ENCODE peak calls at places on chromosomes 13 and 19, in four cellular contexts. N, Q, E and T are unnamed samples.

GRCh38 chr13:38866649-38867048 is 124.0 kb downstream of the STOML3 start:
- DNase-seq in N (no peak), Q (no peak), E (no peak), T (no peak)

GRCh38 chr13:25722893-25723292 is 328.9 kb downstream of the SHISA2 start:
- DNase-seq in N (no peak), Q (no peak), E (no peak), T (no peak)

GRCh38 chr19:35767288-35768081 is 7.9 kb upstream of the ARHGAP33 start:
- DNase-seq in N (no peak), Q (no peak), E (no peak), T (no peak)

GRCh38 chr19:10079031-10079453 is 7.1 kb upstream of the SHFL start:
- DNase-seq in N (no peak), Q (no peak), E (no peak), T (no peak)

GRCh38 chr13:102312841-102313240 is 89.0 kb downstream of the FGF14 start:
- DNase-seq in N (no peak), Q (no peak), E (no peak), T (no peak)

GRCh38 chr13:51729853-51730553 is 74.0 kb downstream of the DHRS12 start:
- DNase-seq in N (peak), Q (no peak), E (no peak), T (peak)

GRCh38 chr19:14556662-14557188 is 15.1 kb downstream of the NDUFB7 start:
- DNase-seq in N (peak), Q (peak), E (peak), T (no peak)

GRCh38 chr19:13881692-13882418 is 4.9 kb downstream of the NANOS3 start:
- DNase-seq in N (peak), Q (no peak), E (no peak), T (no peak)

GRCh38 chr13:111393221-111393790 is 72.9 kb downstream of the TEX29 start:
- DNase-seq in N (peak), Q (no peak), E (peak), T (peak)

GRCh38 chr19:18780631-18781030 is 10.5 kb downstream of the COMP start:
- DNase-seq in N (no peak), Q (no peak), E (no peak), T (no peak)

GRCh38 chr19:1113278-1113985 is 9.6 kb downstream of the GPX4 start:
- DNase-seq in N (peak), Q (peak), E (peak), T (peak)

GRCh38 chr13:91126806-91127205 is 220.7 kb upstream of the MIR17HG start:
- DNase-seq in N (no peak), Q (no peak), E (no peak), T (no peak)

GRCh38 chr13:108226184-108226583 is 8.0 kb downstream of the ABHD13 start:
- DNase-seq in N (no peak), Q (no peak), E (no peak), T (no peak)

GRCh38 chr19:47056416-47056815 is 8.0 kb upstream of the TMEM160 start:
- DNase-seq in N (no peak), Q (no peak), E (no peak), T (no peak)

GRCh38 chr13:23610966-23611486 is 40.8 kb downstream of the TNFRSF19 start:
- DNase-seq in N (no peak), Q (no peak), E (no peak), T (no peak)

GRCh38 chr19:42088471-42089190 is 12.7 kb downstream of the ZNF574 start:
- DNase-seq in N (no peak), Q (no peak), E (no peak), T (no peak)

GRCh38 chr13:113967729-113968462 is 6.0 kb downstream of the C13orf46 start:
- DNase-seq in N (no peak), Q (peak), E (no peak), T (no peak)

GRCh38 chr19:18297308-18297707 is 15.9 kb upstream of the JUND start:
- DNase-seq in N (no peak), Q (no peak), E (no peak), T (no peak)

GRCh38 chr13:49300716-49301589 is 53.2 kb downstream of the CDADC1 start:
- DNase-seq in N (no peak), Q (peak), E (peak), T (no peak)

GRCh38 chr19:9406798-9407352 is 28.5 kb downstream of the ZNF266 start:
- DNase-seq in N (peak), Q (peak), E (peak), T (peak)

GRCh38 chr19:40797166-40797962 is 1.6 kb upstream of the EGLN2 start:
- DNase-seq in N (no peak), Q (no peak), E (no peak), T (no peak)

GRCh38 chr13:113670541-113670940 is 3.5 kb downstream of the GRK1 start:
- DNase-seq in N (no peak), Q (peak), E (no peak), T (peak)

GRCh38 chr19:33998739-33999345 is 173.5 kb upstream of the LSM14A start:
- DNase-seq in N (no peak), Q (no peak), E (no peak), T (no peak)

GRCh38 chr19:16585808-16586476 is 13.7 kb upstream of the SLC35E1 start:
- DNase-seq in N (no peak), Q (no peak), E (no peak), T (no peak)

GRCh38 chr19:56637976-56638555 is 4.9 kb upstream of the SMIM17 start:
- DNase-seq in N (peak), Q (peak), E (peak), T (no peak)

GRCh38 chr19:57812201-57812600 is 2.5 kb downstream of the ZNF552 start:
- DNase-seq in N (no peak), Q (no peak), E (no peak), T (no peak)

GRCh38 chr19:42178791-42179500 is 38.5 kb downstream of the DEDD2 start:
- DNase-seq in N (no peak), Q (no peak), E (no peak), T (no peak)

GRCh38 chr13:114112231-114112825 is 20.1 kb downstream of the RASA3 start:
- DNase-seq in N (no peak), Q (peak), E (no peak), T (no peak)

GRCh38 chr13:110351636-110352420 is 44.7 kb downstream of the COL4A2 start:
- DNase-seq in N (no peak), Q (no peak), E (no peak), T (peak)

GRCh38 chr19:7426986-7427385 is 61.8 kb downstream of the PEX11G start:
- DNase-seq in N (no peak), Q (no peak), E (no peak), T (no peak)

GRCh38 chr13:90890435-90890834 is 457.1 kb upstream of the MIR17HG start:
- DNase-seq in N (no peak), Q (no peak), E (no peak), T (no peak)

GRCh38 chr13:66359910-66360552 is 870.1 kb downstream of the PCDH9 start:
- DNase-seq in N (no peak), Q (no peak), E (no peak), T (no peak)

GRCh38 chr19:10553943-10554381 is 10.3 kb downstream of the ATG4D start:
- DNase-seq in N (peak), Q (no peak), E (no peak), T (no peak)

GRCh38 chr13:97226788-97227627 is 4.9 kb downstream of the MBNL2 start:
- DNase-seq in N (no peak), Q (no peak), E (no peak), T (no peak)

GRCh38 chr13:114080739-114081561 is 51.5 kb downstream of the RASA3 start:
- DNase-seq in N (no peak), Q (no peak), E (no peak), T (no peak)

GRCh38 chr13:31199849-31200635 is at the start of gene B3GLCT:
- DNase-seq in N (peak), Q (peak), E (peak), T (peak)

GRCh38 chr13:103287659-103288058 is 221.4 kb upstream of the SLC10A2 start:
- DNase-seq in N (no peak), Q (no peak), E (peak), T (no peak)

GRCh38 chr19:33406521-33407139 is 33.1 kb downstream of the CEBPG start:
- DNase-seq in N (no peak), Q (peak), E (no peak), T (no peak)

GRCh38 chr19:46387713-46388130 is 25.6 kb downstream of the CCDC8 start:
- DNase-seq in N (no peak), Q (no peak), E (no peak), T (no peak)

DNA sequence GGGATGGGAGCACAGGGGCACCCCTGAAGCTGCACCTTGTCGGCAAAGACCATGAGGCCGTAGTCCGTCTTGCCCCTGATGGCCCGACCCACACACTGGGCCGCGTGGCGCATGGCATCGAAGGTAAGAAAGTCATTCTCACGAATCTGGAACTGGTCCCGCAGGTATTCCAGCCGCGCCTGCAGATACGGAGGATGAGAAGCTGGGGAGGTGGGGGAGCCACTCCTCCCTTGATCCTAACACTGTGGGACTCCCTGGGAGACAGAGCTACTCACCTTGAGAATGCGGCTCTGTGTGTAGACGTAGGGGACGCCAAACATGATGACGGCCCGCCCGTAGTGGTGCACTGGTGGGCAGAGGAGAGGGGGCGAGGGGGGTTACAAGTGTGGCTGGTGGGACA is 11.9 kb downstream of the KLC3 start:
- DNase-seq in N (no peak), Q (no peak), E (no peak), T (no peak)
- H3K27ac ChIP-seq in N (no peak), Q (no peak), E (no peak), T (no peak)

GRCh38 chr19:48103922-48104321 is 6.7 kb downstream of the PLA2G4C start:
- DNase-seq in N (no peak), Q (no peak), E (no peak), T (no peak)

DNA sequence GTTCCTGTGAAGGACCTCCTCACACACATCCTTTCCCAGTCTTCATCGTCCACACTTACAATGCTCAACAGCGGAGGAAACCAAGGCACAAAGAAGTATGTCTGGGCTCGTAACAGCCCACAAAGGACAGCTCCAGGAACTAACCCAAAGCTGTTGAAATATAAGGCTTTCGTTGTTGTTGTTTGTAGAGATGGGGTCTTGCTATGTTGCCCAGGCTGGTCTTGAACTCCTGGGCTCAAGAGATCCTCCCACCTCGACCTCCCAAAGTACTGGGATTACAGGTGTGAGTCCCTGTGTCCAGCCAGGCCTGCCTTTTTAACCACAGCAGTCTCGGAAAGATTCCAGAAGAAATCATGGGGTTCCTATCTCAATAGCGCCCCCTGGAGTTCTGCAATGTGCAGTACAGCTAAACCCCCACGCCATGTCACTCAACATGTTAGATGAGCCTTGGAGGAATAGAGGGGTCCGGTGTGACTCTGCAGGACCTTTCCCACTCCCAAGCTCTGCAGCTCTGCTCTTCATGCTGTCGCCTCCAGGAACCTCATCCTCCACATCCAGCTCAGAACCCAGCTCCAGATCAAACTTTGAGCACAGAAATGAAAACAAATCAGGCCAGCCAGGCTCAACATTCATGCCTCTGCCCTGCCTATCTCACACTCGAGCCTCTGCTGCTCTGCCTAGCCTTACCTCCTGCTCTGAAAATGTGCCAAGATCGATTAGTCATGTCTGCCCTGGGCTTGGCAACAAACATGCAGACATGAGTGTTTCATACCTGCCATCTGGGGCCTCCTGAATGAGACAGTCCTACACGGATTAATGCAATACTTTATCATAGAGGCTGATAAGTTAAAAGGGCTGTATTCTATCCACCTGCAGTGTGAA is 7.5 kb downstream of the PLA2G4C start:
- DNase-seq in N (no peak), Q (no peak), E (peak), T (no peak)
- TF ChIP-seq CTCF in N (peak), Q (peak), E (peak), T (no peak)

DNA sequence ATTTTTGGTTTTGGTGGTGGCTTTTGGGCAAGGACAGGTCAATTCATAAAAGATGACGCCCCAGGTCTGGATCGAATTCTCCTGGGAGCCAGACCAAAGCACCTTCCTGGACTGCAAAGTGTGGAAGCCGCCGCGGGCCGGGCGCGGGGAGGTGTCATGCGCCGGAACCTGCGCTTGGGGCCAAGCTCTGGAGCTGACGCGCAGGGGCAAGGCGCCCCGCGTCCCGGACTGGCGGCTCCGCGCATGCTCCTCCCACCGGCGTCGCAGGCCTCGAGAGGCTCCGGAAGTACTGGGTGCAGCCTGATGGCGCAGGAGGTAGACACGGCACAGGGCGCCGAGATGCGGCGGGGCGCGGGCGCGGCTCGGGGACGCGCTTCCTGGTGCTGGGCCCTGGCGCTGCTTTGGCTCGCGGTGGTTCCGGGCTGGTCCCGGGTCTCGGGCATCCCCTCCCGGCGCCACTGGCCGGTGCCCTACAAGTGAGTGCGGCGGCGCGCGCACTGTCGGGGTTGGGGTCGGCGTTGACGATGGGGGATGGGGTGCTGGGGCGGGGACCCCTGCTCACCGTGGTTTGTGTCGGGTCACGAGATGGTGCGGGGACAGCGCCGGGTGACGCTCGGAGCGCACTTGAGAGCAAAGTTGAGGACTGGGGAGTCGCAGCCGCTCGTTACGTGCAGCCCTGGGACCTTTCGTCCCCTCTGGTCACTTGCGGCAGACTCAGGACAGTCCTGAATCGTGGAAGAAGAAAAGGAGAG is at the start of gene CLN5:
- DNase-seq in N (peak), Q (peak), E (peak), T (peak)
- H3K4me3 ChIP-seq in N (peak), Q (peak), E (peak), T (peak)

DNA sequence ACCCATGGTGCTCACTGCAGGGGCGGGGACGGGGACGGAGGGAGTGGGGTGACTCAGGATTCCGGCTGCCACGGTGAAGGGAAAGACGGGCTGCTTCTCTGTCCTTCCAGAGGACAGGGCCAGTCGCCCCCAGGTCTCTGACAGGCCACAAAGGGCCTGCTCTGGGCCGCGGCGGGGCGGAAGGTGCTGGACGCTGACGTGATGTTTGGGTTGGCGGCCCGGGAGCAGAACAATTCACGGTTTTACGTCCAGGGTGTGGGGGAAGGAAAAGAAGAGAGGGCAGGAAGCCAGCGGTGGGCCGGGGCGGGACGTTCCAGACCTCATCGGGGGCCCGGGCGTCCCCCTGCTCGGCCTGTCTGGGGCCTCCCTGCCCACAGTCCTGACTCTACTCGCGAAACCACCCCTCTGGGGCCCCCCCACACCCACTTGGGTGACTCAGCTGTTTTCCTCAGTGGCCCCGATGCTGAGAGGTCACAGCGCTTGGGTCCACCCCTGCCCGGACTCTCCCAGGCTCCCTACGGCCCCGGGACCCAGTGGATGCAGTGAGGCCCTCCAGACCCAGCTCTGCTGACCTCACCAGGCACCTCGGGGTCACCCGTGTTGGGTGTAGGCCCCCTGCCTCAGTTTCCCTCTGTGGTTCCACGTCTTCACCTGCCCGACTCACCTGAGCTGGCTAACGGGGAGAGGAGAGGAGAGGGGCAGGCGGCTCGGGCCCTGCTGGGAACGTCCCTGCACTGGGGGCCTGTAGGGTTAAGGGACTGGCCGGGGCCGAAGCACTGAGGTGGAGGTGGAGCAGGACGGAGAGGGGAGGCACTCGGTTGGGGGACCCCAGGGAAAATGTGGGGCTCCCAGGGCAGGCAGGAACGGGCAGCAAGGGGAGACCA is 29.2 kb downstream of the PIP5K1C start:
- DNase-seq in N (peak), Q (peak), E (no peak), T (peak)
- H3K27ac ChIP-seq in N (peak), Q (peak), E (no peak), T (peak)

GRCh38 chr13:99087130-99087953 is 109.5 kb upstream of the DOCK9 start:
- DNase-seq in N (peak), Q (peak), E (peak), T (peak)
- TF ChIP-seq CTCF in N (peak), Q (no peak), E (no peak), T (no peak)

DNA sequence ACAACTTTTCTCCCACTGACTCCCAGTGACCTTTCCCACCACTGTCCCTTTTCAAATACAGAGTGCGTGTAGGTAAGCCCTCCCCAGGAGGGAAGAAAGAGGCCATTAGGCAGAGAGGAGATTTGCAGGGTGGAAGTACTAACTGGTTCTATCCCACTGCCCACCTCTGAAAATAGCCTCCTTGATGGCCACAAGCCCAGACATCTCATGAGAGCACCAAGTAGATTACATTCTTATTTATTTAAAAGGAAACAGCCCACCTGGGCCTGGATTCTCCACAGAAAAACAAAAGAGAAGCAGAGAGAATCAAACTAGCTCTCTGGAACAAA is 445.3 kb downstream of the FOXO1 start:
- DNase-seq in N (peak), Q (no peak), E (no peak), T (no peak)
- H3K4me3 ChIP-seq in N (no peak), Q (no peak), E (no peak), T (no peak)